ENCODE peak calls at places on chromosomes 3 and 15, in four cellular contexts. P is H9, I is trophoblast cell, F is mesenchymal stem cell. Y is an unnamed sample.
A peak's percentile ranks its signal among the peaks of the same experiment; 100 is the strongest.

GRCh38 chr3:66851894-66852613 is 146.1 kb upstream of the KBTBD8 start:
- DNase-seq in F (no peak), P (no peak), I (no peak), Y (no peak)

GRCh38 chr15:80228959-80229610 is 22.9 kb downstream of the CTXND1 start:
- DNase-seq in I (no peak), P (no peak), F (peak; percentile 4), Y (no peak)

GRCh38 chr15:52649686-52650085 is 29.5 kb downstream of the ATOSA start:
- DNase-seq in F (no peak), I (no peak), P (no peak), Y (no peak)

GRCh38 chr3:128548426-128549282 is 55.7 kb upstream of the GATA2 start:
- DNase-seq in P (no peak), F (no peak), I (no peak), Y (no peak)

GRCh38 chr15:101773496-101774100 is 29.7 kb upstream of the OR4F6 start:
- DNase-seq in I (no peak), P (peak; percentile 75), F (no peak), Y (no peak)

GRCh38 chr3:147410518-147411234 is 1.5 kb downstream of the ZIC1 start:
- DNase-seq in P (peak; percentile 64), I (no peak), F (no peak), Y (peak; percentile 32)

GRCh38 chr3:53628546-53629395 is 134.4 kb downstream of the CACNA1D start:
- DNase-seq in P (no peak), I (no peak), F (no peak), Y (no peak)

GRCh38 chr3:36494461-36495109 is 114.3 kb downstream of the STAC start:
- DNase-seq in I (peak; percentile 1), P (no peak), F (peak; percentile 80), Y (no peak)

GRCh38 chr15:56759450-56759845 is 26.1 kb upstream of the ZNF280D start:
- DNase-seq in F (peak; percentile 89), P (no peak), I (no peak), Y (no peak)

GRCh38 chr3:125104639-125105038 is 48.8 kb upstream of the HEG1 start:
- DNase-seq in F (no peak), I (no peak), P (no peak), Y (no peak)

GRCh38 chr3:46266598-46266997 is 24.3 kb downstream of the CCR3 start:
- DNase-seq in I (peak; percentile 27), F (no peak), P (no peak), Y (no peak)

GRCh38 chr3:9020396-9020795 is 57.1 kb upstream of the RAD18 start:
- DNase-seq in F (no peak), P (no peak), I (no peak), Y (no peak)

GRCh38 chr15:39623550-39623931 is 42.7 kb downstream of the THBS1 start:
- DNase-seq in P (no peak), F (no peak), I (no peak), Y (no peak)

GRCh38 chr3:144756704-144757440 is 785.2 kb downstream of the DIPK2A start:
- DNase-seq in I (no peak), F (no peak), P (no peak), Y (no peak)

GRCh38 chr15:85482896-85483295 is 102.5 kb downstream of the AKAP13 start:
- DNase-seq in F (peak; percentile 97), P (no peak), I (no peak), Y (no peak)

GRCh38 chr3:100129944-100130343 is 15.6 kb upstream of the FILIP1L start:
- DNase-seq in P (no peak), F (no peak), I (no peak), Y (no peak)

GRCh38 chr3:60053518-60054265 is 1003.9 kb upstream of the CFAP20DC start:
- DNase-seq in I (no peak), P (no peak), F (no peak), Y (no peak)

GRCh38 chr15:65286069-65286703 is 497 bp downstream of the PARP16 start:
- DNase-seq in P (no peak), I (peak; percentile 41), F (peak; percentile 44), Y (peak; percentile 69)

GRCh38 chr3:162666835-162667234 is 1170.2 kb downstream of the OTOL1 start:
- DNase-seq in P (no peak), F (no peak), I (no peak), Y (no peak)

GRCh38 chr3:147903037-147903436 is 493.9 kb downstream of the ZIC1 start:
- DNase-seq in P (no peak), I (no peak), F (no peak), Y (peak; percentile 18)

GRCh38 chr3:151864423-151865101 is 8.9 kb upstream of the SUCNR1 start:
- DNase-seq in I (no peak), P (no peak), F (peak; percentile 83), Y (no peak)

GRCh38 chr3:5423523-5423922 is 236.0 kb downstream of the EDEM1 start:
- DNase-seq in I (no peak), F (no peak), P (no peak), Y (no peak)

GRCh38 chr15:51198701-51199253 is 104.1 kb upstream of the TNFAIP8L3 start:
- DNase-seq in P (no peak), F (no peak), I (no peak), Y (no peak)

GRCh38 chr15:83380026-83380425 is 67.1 kb upstream of the SH3GL3 start:
- DNase-seq in P (no peak), F (no peak), I (no peak), Y (no peak)

GRCh38 chr3:173395412-173396181 is 1.9 kb upstream of the NLGN1 start:
- DNase-seq in I (peak; percentile 95), P (peak; percentile 94), F (peak; percentile 83), Y (peak; percentile 85)

GRCh38 chr3:26369133-26369532 is 253.4 kb upstream of the LRRC3B start:
- DNase-seq in I (no peak), P (peak; percentile 73), F (no peak), Y (no peak)

GRCh38 chr15:96337991-96338771 is 7.7 kb downstream of the NR2F2 start:
- DNase-seq in I (no peak), F (peak; percentile 16), P (no peak), Y (no peak)

GRCh38 chr15:77266708-77267387 is 153.1 kb downstream of the PEAK1 start:
- DNase-seq in P (peak; percentile 55), I (no peak), F (peak; percentile 59), Y (no peak)

GRCh38 chr15:36458406-36458805 is 121.0 kb upstream of the CDIN1 start:
- DNase-seq in F (no peak), I (no peak), P (no peak), Y (no peak)

GRCh38 chr3:49702672-49703071 is 13.3 kb downstream of the RNF123 start:
- DNase-seq in I (no peak), P (no peak), F (no peak), Y (no peak)

GRCh38 chr3:21017115-21017852 is 733.7 kb downstream of the ZNF385D start:
- DNase-seq in I (peak; percentile 78), P (peak; percentile 81), F (no peak), Y (no peak)

GRCh38 chr15:90837052-90837621 is 31.3 kb upstream of the FURIN start:
- DNase-seq in F (peak; percentile 54), P (no peak), I (peak; percentile 95), Y (no peak)

GRCh38 chr15:60722328-60723112 is 243.6 kb upstream of the ICE2 start:
- DNase-seq in F (peak; percentile 26), P (no peak), I (no peak), Y (no peak)
- H2AFZ ChIP-seq in F (no peak overlapping the region), P (no peak overlapping the region), I (no peak overlapping the region), Y (no peak overlapping the region)

DNA sequence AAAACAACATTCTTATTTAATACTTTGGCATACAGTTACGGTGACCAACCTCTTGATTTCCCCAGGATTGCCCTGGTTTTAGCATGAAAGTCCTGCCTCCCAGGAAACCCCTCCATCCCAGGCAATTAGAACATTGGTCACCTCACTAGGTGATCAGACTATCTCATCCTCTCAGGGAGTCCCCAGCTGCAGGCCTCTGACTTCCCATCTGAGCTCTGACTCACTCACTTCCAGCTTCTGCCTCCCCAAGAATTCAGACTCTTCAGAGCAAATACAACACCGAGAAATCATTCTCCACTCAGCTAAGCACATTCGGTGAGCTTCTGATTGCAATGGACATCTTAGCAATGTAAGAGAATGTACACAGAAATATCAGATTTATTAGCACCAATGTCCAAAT is 92.4 kb upstream of the HES1 start:
- DNase-seq in I (no peak), F (peak; percentile 86), P (no peak), Y (no peak)
- H4K91ac ChIP-seq in I (no peak overlapping the region), F (no peak overlapping the region), P (no peak overlapping the region), Y (no peak overlapping the region)

DNA sequence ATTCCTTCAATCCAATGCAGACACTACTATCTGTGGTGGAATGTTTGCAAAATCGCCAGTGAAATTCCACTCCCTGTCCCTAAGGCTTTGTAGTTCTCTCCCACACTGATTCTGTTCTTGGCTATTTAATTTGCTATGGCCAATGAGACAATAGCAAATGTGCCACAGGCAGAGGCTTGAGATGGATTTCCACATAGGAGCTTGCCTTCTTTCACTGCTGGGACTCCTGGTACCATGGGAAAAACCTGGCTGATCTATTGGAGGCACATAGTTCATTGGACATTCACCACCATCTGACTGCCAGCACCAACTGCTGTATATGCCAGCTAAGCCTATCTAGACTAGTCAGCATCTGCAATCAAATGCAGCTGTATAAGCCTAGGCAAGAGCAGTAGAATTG is 103.8 kb downstream of the NR1D2 start:
- DNase-seq in F (peak; percentile 10), P (no peak), I (no peak), Y (no peak)
- H2AFZ ChIP-seq in F (no peak overlapping the region), P (no peak overlapping the region), I (no peak overlapping the region), Y (no peak overlapping the region)

GRCh38 chr3:158703566-158703965 is 28.7 kb downstream of the RARRES1 start:
- DNase-seq in I (no peak), F (peak; percentile 41), P (no peak), Y (no peak)
- H4K91ac ChIP-seq in I (no peak overlapping the region), F (no peak overlapping the region), P (no peak overlapping the region), Y (no peak overlapping the region)

GRCh38 chr15:89524184-89524583 is 27.8 kb upstream of the RHCG start:
- DNase-seq in F (no peak), I (no peak), P (no peak), Y (no peak)
- H2AFZ ChIP-seq in F (no peak overlapping the region), I (no peak overlapping the region), P (no peak overlapping the region), Y (no peak overlapping the region)

GRCh38 chr3:194296448-194296831 is 54.7 kb downstream of the CPN2 start:
- DNase-seq in I (peak; percentile 42), F (peak; percentile 75), P (peak; percentile 54), Y (peak; percentile 70)

GRCh38 chr3:194294199-194294887 is 56.8 kb downstream of the CPN2 start:
- DNase-seq in P (peak; percentile 82), I (no peak), F (no peak), Y (no peak)

GRCh38 chr3:194293546-194294198 is 57.5 kb downstream of the CPN2 start:
- DNase-seq in F (no peak), P (no peak), I (no peak), Y (no peak)

GRCh38 chr3:194296832-194297666 is 54.1 kb downstream of the CPN2 start:
- DNase-seq in P (peak; percentile 89), F (peak; percentile 54), I (no peak), Y (peak; percentile 95)

GRCh38 chr3:194294888-194295214 is 56.3 kb downstream of the CPN2 start:
- DNase-seq in F (no peak), I (no peak), P (peak; percentile 53), Y (no peak)
- H4K91ac ChIP-seq in F (no peak overlapping the region), I (no peak overlapping the region), P (no peak overlapping the region), Y (no peak overlapping the region)

GRCh38 chr3:12870942-12871341 is 29.6 kb upstream of the RPL32 start:
- DNase-seq in I (peak; percentile 37), F (no peak), P (no peak), Y (no peak)
- H2AFZ ChIP-seq in I (no peak overlapping the region), F (no peak overlapping the region), P (no peak overlapping the region), Y (no peak overlapping the region)

Y was measured in neuronal stem cell.